ENCODE peak calls at places on chromosomes 5 and 9, in seven cellular contexts. One of them, this sample, is unnamed.
A peak's percentile ranks its signal among the peaks of the same experiment; 100 is the strongest.

GRCh38 chr5:32312194-32312681 is 501 bp downstream of the MTMR12 start:
- DNase-seq in adrenal gland: peak; percentile 76
- DNase-seq in CD8-positive, alpha-beta T cell: no peak
- DNase-seq in activated T-cell treated with anti-CD3 and anti-CD28 coated beads, Interleukin-2, amount 50 U/mL, for 48 hours: peak; percentile 71
- DNase-seq in nephron progenitor cell: peak; percentile 63
- DNase-seq in heart right ventricle: peak; percentile 69
- DNase-seq in A549: peak; percentile 37
- DNase-seq in this sample: peak; percentile 44

GRCh38 chr5:168820776-168821302 is 241.7 kb upstream of the PANK3 start:
- DNase-seq in adrenal gland: no peak
- DNase-seq in CD8-positive, alpha-beta T cell: no peak
- DNase-seq in activated T-cell treated with anti-CD3 and anti-CD28 coated beads, Interleukin-2, amount 50 U/mL, for 48 hours: no peak
- DNase-seq in nephron progenitor cell: no peak
- DNase-seq in heart right ventricle: no peak
- DNase-seq in A549: no peak
- DNase-seq in this sample: no peak

GRCh38 chr5:62974623-62975022 is 396.0 kb downstream of the LRRC70 start:
- DNase-seq in adrenal gland: no peak
- DNase-seq in CD8-positive, alpha-beta T cell: no peak
- DNase-seq in activated T-cell treated with anti-CD3 and anti-CD28 coated beads, Interleukin-2, amount 50 U/mL, for 48 hours: no peak
- DNase-seq in nephron progenitor cell: no peak
- DNase-seq in heart right ventricle: no peak
- DNase-seq in A549: no peak
- DNase-seq in this sample: no peak

GRCh38 chr5:92527311-92528078 is 1053.5 kb downstream of the NR2F1-AS1 start:
- DNase-seq in adrenal gland: no peak
- DNase-seq in CD8-positive, alpha-beta T cell: no peak
- DNase-seq in activated T-cell treated with anti-CD3 and anti-CD28 coated beads, Interleukin-2, amount 50 U/mL, for 48 hours: no peak
- DNase-seq in nephron progenitor cell: no peak
- DNase-seq in heart right ventricle: no peak
- DNase-seq in A549: no peak
- DNase-seq in this sample: no peak

GRCh38 chr9:111039203-111039907 is 1.1 kb upstream of the LPAR1 start:
- DNase-seq in adrenal gland: no peak
- DNase-seq in CD8-positive, alpha-beta T cell: no peak
- DNase-seq in activated T-cell treated with anti-CD3 and anti-CD28 coated beads, Interleukin-2, amount 50 U/mL, for 48 hours: no peak
- DNase-seq in nephron progenitor cell: peak; percentile 12
- DNase-seq in heart right ventricle: no peak
- DNase-seq in A549: no peak
- DNase-seq in this sample: no peak

GRCh38 chr9:2291980-2292704 is 277.0 kb downstream of the SMARCA2 start:
- DNase-seq in adrenal gland: no peak
- DNase-seq in CD8-positive, alpha-beta T cell: no peak
- DNase-seq in activated T-cell treated with anti-CD3 and anti-CD28 coated beads, Interleukin-2, amount 50 U/mL, for 48 hours: no peak
- DNase-seq in nephron progenitor cell: no peak
- DNase-seq in heart right ventricle: no peak
- DNase-seq in A549: no peak
- DNase-seq in this sample: no peak

GRCh38 chr5:51651889-51652288 is 268.6 kb downstream of the ISL1 start:
- DNase-seq in adrenal gland: no peak
- DNase-seq in CD8-positive, alpha-beta T cell: no peak
- DNase-seq in activated T-cell treated with anti-CD3 and anti-CD28 coated beads, Interleukin-2, amount 50 U/mL, for 48 hours: no peak
- DNase-seq in nephron progenitor cell: no peak
- DNase-seq in heart right ventricle: no peak
- DNase-seq in A549: no peak
- DNase-seq in this sample: no peak

GRCh38 chr5:119333421-119333851 is 22.4 kb upstream of the TNFAIP8 start:
- DNase-seq in adrenal gland: no peak
- DNase-seq in CD8-positive, alpha-beta T cell: no peak
- DNase-seq in activated T-cell treated with anti-CD3 and anti-CD28 coated beads, Interleukin-2, amount 50 U/mL, for 48 hours: peak; percentile 42
- DNase-seq in nephron progenitor cell: no peak
- DNase-seq in heart right ventricle: no peak
- DNase-seq in A549: no peak
- DNase-seq in this sample: no peak

GRCh38 chr5:80216753-80217596 is 38.9 kb downstream of the SERINC5 start:
- DNase-seq in adrenal gland: peak; percentile 81
- DNase-seq in CD8-positive, alpha-beta T cell: no peak
- DNase-seq in activated T-cell treated with anti-CD3 and anti-CD28 coated beads, Interleukin-2, amount 50 U/mL, for 48 hours: peak; percentile 57
- DNase-seq in nephron progenitor cell: no peak
- DNase-seq in heart right ventricle: peak; percentile 84
- DNase-seq in A549: no peak
- DNase-seq in this sample: no peak

GRCh38 chr5:148290271-148291195 is 21.7 kb upstream of the SPINK7 start:
- DNase-seq in adrenal gland: no peak
- DNase-seq in CD8-positive, alpha-beta T cell: no peak
- DNase-seq in activated T-cell treated with anti-CD3 and anti-CD28 coated beads, Interleukin-2, amount 50 U/mL, for 48 hours: no peak
- DNase-seq in nephron progenitor cell: no peak
- DNase-seq in heart right ventricle: no peak
- DNase-seq in A549: peak; percentile 11
- DNase-seq in this sample: peak; percentile 29

GRCh38 chr9:73132034-73132776 is 19.5 kb upstream of the ANXA1 start:
- DNase-seq in adrenal gland: peak; percentile 58
- DNase-seq in CD8-positive, alpha-beta T cell: peak; percentile 65
- DNase-seq in activated T-cell treated with anti-CD3 and anti-CD28 coated beads, Interleukin-2, amount 50 U/mL, for 48 hours: peak; percentile 70
- DNase-seq in nephron progenitor cell: peak; percentile 32
- DNase-seq in heart right ventricle: peak; percentile 79
- DNase-seq in A549: peak; percentile 86
- DNase-seq in this sample: peak; percentile 95

GRCh38 chr5:11268894-11269293 is 507.9 kb upstream of the DAP start:
- DNase-seq in adrenal gland: no peak
- DNase-seq in CD8-positive, alpha-beta T cell: no peak
- DNase-seq in activated T-cell treated with anti-CD3 and anti-CD28 coated beads, Interleukin-2, amount 50 U/mL, for 48 hours: no peak
- DNase-seq in nephron progenitor cell: no peak
- DNase-seq in heart right ventricle: no peak
- DNase-seq in A549: no peak
- DNase-seq in this sample: no peak

GRCh38 chr9:32875242-32875641 is 91.9 kb downstream of the TMEM215 start:
- DNase-seq in adrenal gland: no peak
- DNase-seq in CD8-positive, alpha-beta T cell: no peak
- DNase-seq in activated T-cell treated with anti-CD3 and anti-CD28 coated beads, Interleukin-2, amount 50 U/mL, for 48 hours: no peak
- DNase-seq in nephron progenitor cell: no peak
- DNase-seq in heart right ventricle: no peak
- DNase-seq in A549: no peak
- DNase-seq in this sample: no peak

GRCh38 chr9:4740373-4740622 is 704 bp downstream of the AK3 start:
- DNase-seq in adrenal gland: no peak
- DNase-seq in CD8-positive, alpha-beta T cell: no peak
- DNase-seq in activated T-cell treated with anti-CD3 and anti-CD28 coated beads, Interleukin-2, amount 50 U/mL, for 48 hours: no peak
- DNase-seq in nephron progenitor cell: no peak
- DNase-seq in heart right ventricle: no peak
- DNase-seq in A549: no peak
- DNase-seq in this sample: no peak

GRCh38 chr5:431001-431710 is 11.8 kb upstream of the EXOC3 start:
- DNase-seq in adrenal gland: peak; percentile 20
- DNase-seq in CD8-positive, alpha-beta T cell: no peak
- DNase-seq in activated T-cell treated with anti-CD3 and anti-CD28 coated beads, Interleukin-2, amount 50 U/mL, for 48 hours: peak; percentile 72
- DNase-seq in nephron progenitor cell: peak; percentile 77
- DNase-seq in heart right ventricle: no peak
- DNase-seq in A549: peak; percentile 59
- DNase-seq in this sample: peak; percentile 16

GRCh38 chr9:118701985-118702384 is 667.2 kb downstream of the BRINP1 start:
- DNase-seq in adrenal gland: no peak
- DNase-seq in CD8-positive, alpha-beta T cell: no peak
- DNase-seq in activated T-cell treated with anti-CD3 and anti-CD28 coated beads, Interleukin-2, amount 50 U/mL, for 48 hours: no peak
- DNase-seq in nephron progenitor cell: no peak
- DNase-seq in heart right ventricle: no peak
- DNase-seq in A549: no peak
- DNase-seq in this sample: no peak

GRCh38 chr5:14105717-14106435 is 37.3 kb upstream of the TRIO start:
- DNase-seq in adrenal gland: peak; percentile 46
- DNase-seq in CD8-positive, alpha-beta T cell: no peak
- DNase-seq in activated T-cell treated with anti-CD3 and anti-CD28 coated beads, Interleukin-2, amount 50 U/mL, for 48 hours: no peak
- DNase-seq in nephron progenitor cell: no peak
- DNase-seq in heart right ventricle: no peak
- DNase-seq in A549: peak; percentile 76
- DNase-seq in this sample: peak; percentile 97

GRCh38 chr5:153860482-153860881 is 178.2 kb downstream of the FAM114A2 start:
- DNase-seq in adrenal gland: no peak
- DNase-seq in CD8-positive, alpha-beta T cell: no peak
- DNase-seq in activated T-cell treated with anti-CD3 and anti-CD28 coated beads, Interleukin-2, amount 50 U/mL, for 48 hours: no peak
- DNase-seq in nephron progenitor cell: peak; percentile 24
- DNase-seq in heart right ventricle: no peak
- DNase-seq in A549: no peak
- DNase-seq in this sample: no peak

GRCh38 chr5:173498871-173499470 is 117.5 kb downstream of the BOD1 start:
- DNase-seq in adrenal gland: no peak
- DNase-seq in CD8-positive, alpha-beta T cell: no peak
- DNase-seq in activated T-cell treated with anti-CD3 and anti-CD28 coated beads, Interleukin-2, amount 50 U/mL, for 48 hours: no peak
- DNase-seq in nephron progenitor cell: peak; percentile 12
- DNase-seq in heart right ventricle: no peak
- DNase-seq in A549: no peak
- DNase-seq in this sample: no peak

GRCh38 chr5:96931605-96932004 is 4.3 kb upstream of the LNPEP start:
- DNase-seq in adrenal gland: no peak
- DNase-seq in CD8-positive, alpha-beta T cell: no peak
- DNase-seq in activated T-cell treated with anti-CD3 and anti-CD28 coated beads, Interleukin-2, amount 50 U/mL, for 48 hours: no peak
- DNase-seq in nephron progenitor cell: no peak
- DNase-seq in heart right ventricle: no peak
- DNase-seq in A549: no peak
- DNase-seq in this sample: no peak

GRCh38 chr9:95313010-95313498 is 4.5 kb downstream of the FANCC start:
- DNase-seq in adrenal gland: peak; percentile 46
- DNase-seq in CD8-positive, alpha-beta T cell: no peak
- DNase-seq in activated T-cell treated with anti-CD3 and anti-CD28 coated beads, Interleukin-2, amount 50 U/mL, for 48 hours: peak; percentile 28
- DNase-seq in nephron progenitor cell: peak; percentile 65
- DNase-seq in heart right ventricle: peak; percentile 36
- DNase-seq in A549: peak; percentile 92
- DNase-seq in this sample: peak; percentile 62

GRCh38 chr5:81963544-81963943 is 8.3 kb upstream of the ATG10 start:
- DNase-seq in adrenal gland: no peak
- DNase-seq in CD8-positive, alpha-beta T cell: no peak
- DNase-seq in activated T-cell treated with anti-CD3 and anti-CD28 coated beads, Interleukin-2, amount 50 U/mL, for 48 hours: no peak
- DNase-seq in nephron progenitor cell: no peak
- DNase-seq in heart right ventricle: no peak
- DNase-seq in A549: no peak
- DNase-seq in this sample: no peak

GRCh38 chr5:14208071-14209021 is 65.2 kb downstream of the TRIO start:
- DNase-seq in adrenal gland: no peak
- DNase-seq in CD8-positive, alpha-beta T cell: no peak
- DNase-seq in activated T-cell treated with anti-CD3 and anti-CD28 coated beads, Interleukin-2, amount 50 U/mL, for 48 hours: no peak
- DNase-seq in nephron progenitor cell: no peak
- DNase-seq in heart right ventricle: no peak
- DNase-seq in A549: peak; percentile 75
- DNase-seq in this sample: peak; percentile 80

GRCh38 chr9:98162638-98163037 is 29.8 kb downstream of the CORO2A start:
- DNase-seq in adrenal gland: no peak
- DNase-seq in CD8-positive, alpha-beta T cell: no peak
- DNase-seq in activated T-cell treated with anti-CD3 and anti-CD28 coated beads, Interleukin-2, amount 50 U/mL, for 48 hours: no peak
- DNase-seq in nephron progenitor cell: no peak
- DNase-seq in heart right ventricle: no peak
- DNase-seq in A549: no peak
- DNase-seq in this sample: no peak

GRCh38 chr5:96431376-96432244 is 1.4 kb downstream of the PCSK1 start:
- DNase-seq in adrenal gland: no peak
- DNase-seq in CD8-positive, alpha-beta T cell: no peak
- DNase-seq in activated T-cell treated with anti-CD3 and anti-CD28 coated beads, Interleukin-2, amount 50 U/mL, for 48 hours: peak; percentile 50
- DNase-seq in nephron progenitor cell: peak; percentile 62
- DNase-seq in heart right ventricle: peak; percentile 10
- DNase-seq in A549: no peak
- DNase-seq in this sample: no peak